ENCODE peak calls at places on chromosome 16, in six cellular contexts. One of them, this sample, is unnamed.

GRCh38 chr16:839643-840408 is 39.3 kb upstream of the GNG13 start:
- DNase-seq in neuronal stem cell: no peak
- DNase-seq in IMR-90: no peak
- DNase-seq in trophoblast cell: no peak
- DNase-seq in H9: no peak
- DNase-seq in H1: no peak
- DNase-seq in this sample: no peak

GRCh38 chr16:81873843-81874752 is 95.0 kb downstream of the PLCG2 start:
- DNase-seq in neuronal stem cell: peak
- DNase-seq in IMR-90: peak
- DNase-seq in trophoblast cell: peak
- DNase-seq in H9: peak
- DNase-seq in H1: no peak
- DNase-seq in this sample: peak

GRCh38 chr16:483351-484075 is 44.0 kb upstream of the CAPN15 start:
- DNase-seq in neuronal stem cell: peak
- DNase-seq in IMR-90: peak
- DNase-seq in trophoblast cell: no peak
- DNase-seq in H9: no peak
- DNase-seq in H1: no peak
- DNase-seq in this sample: peak

GRCh38 chr16:88487920-88488842 is 35.1 kb downstream of the ZFPM1 start:
- DNase-seq in neuronal stem cell: no peak
- DNase-seq in IMR-90: no peak
- DNase-seq in trophoblast cell: no peak
- DNase-seq in H9: no peak
- DNase-seq in H1: no peak
- DNase-seq in this sample: no peak

GRCh38 chr16:89006036-89006752 is 29.2 kb upstream of the CBFA2T3 start:
- DNase-seq in neuronal stem cell: no peak
- DNase-seq in IMR-90: no peak
- DNase-seq in trophoblast cell: no peak
- DNase-seq in H9: no peak
- DNase-seq in H1: no peak
- DNase-seq in this sample: no peak

GRCh38 chr16:75803753-75804152 is 77.5 kb upstream of the CPHXL start:
- DNase-seq in neuronal stem cell: no peak
- DNase-seq in IMR-90: no peak
- DNase-seq in trophoblast cell: no peak
- DNase-seq in H9: no peak
- DNase-seq in H1: no peak
- DNase-seq in this sample: no peak

GRCh38 chr16:57594531-57595031 is 33.8 kb upstream of the ADGRG1 start:
- DNase-seq in neuronal stem cell: no peak
- DNase-seq in IMR-90: no peak
- DNase-seq in trophoblast cell: peak
- DNase-seq in H9: no peak
- DNase-seq in H1: no peak
- DNase-seq in this sample: no peak

GRCh38 chr16:82020051-82020450 is 8.8 kb upstream of the SDR42E1 start:
- DNase-seq in neuronal stem cell: no peak
- DNase-seq in IMR-90: no peak
- DNase-seq in trophoblast cell: no peak
- DNase-seq in H9: no peak
- DNase-seq in H1: no peak
- DNase-seq in this sample: no peak

GRCh38 chr16:13961099-13961811 is 41.3 kb downstream of the ERCC4 start:
- DNase-seq in neuronal stem cell: no peak
- DNase-seq in IMR-90: peak
- DNase-seq in trophoblast cell: no peak
- DNase-seq in H9: no peak
- DNase-seq in H1: no peak
- DNase-seq in this sample: peak

GRCh38 chr16:2497116-2497630 is 16.6 kb upstream of the ATP6V0C start:
- DNase-seq in neuronal stem cell: no peak
- DNase-seq in IMR-90: no peak
- DNase-seq in trophoblast cell: peak
- DNase-seq in H9: no peak
- DNase-seq in H1: no peak
- DNase-seq in this sample: no peak

GRCh38 chr16:75616541-75617010 is 6.5 kb downstream of the ADAT1 start:
- DNase-seq in neuronal stem cell: no peak
- DNase-seq in IMR-90: no peak
- DNase-seq in trophoblast cell: no peak
- DNase-seq in H9: no peak
- DNase-seq in H1: no peak
- DNase-seq in this sample: no peak

GRCh38 chr16:2016407-2016922 is 3.1 kb upstream of the NPW start:
- DNase-seq in neuronal stem cell: no peak
- DNase-seq in IMR-90: no peak
- DNase-seq in trophoblast cell: no peak
- DNase-seq in H9: no peak
- DNase-seq in H1: no peak
- DNase-seq in this sample: no peak

GRCh38 chr16:15466886-15467781 is 32.7 kb downstream of the BMERB1 start:
- DNase-seq in neuronal stem cell: no peak
- DNase-seq in IMR-90: no peak
- DNase-seq in trophoblast cell: peak
- DNase-seq in H9: no peak
- DNase-seq in H1: no peak
- DNase-seq in this sample: no peak

GRCh38 chr16:72072514-72073342 is 9.7 kb downstream of the HPR start:
- DNase-seq in neuronal stem cell: no peak
- DNase-seq in IMR-90: no peak
- DNase-seq in trophoblast cell: no peak
- DNase-seq in H9: peak
- DNase-seq in H1: no peak
- DNase-seq in this sample: no peak

GRCh38 chr16:22250522-22250921 is 44.4 kb downstream of the EEF2K start:
- DNase-seq in neuronal stem cell: no peak
- DNase-seq in IMR-90: no peak
- DNase-seq in trophoblast cell: no peak
- DNase-seq in H9: no peak
- DNase-seq in H1: no peak
- DNase-seq in this sample: no peak

GRCh38 chr16:48318630-48319029 is 66.6 kb downstream of the SIAH1 start:
- DNase-seq in neuronal stem cell: no peak
- DNase-seq in IMR-90: peak
- DNase-seq in trophoblast cell: no peak
- DNase-seq in H9: peak
- DNase-seq in H1: peak
- DNase-seq in this sample: peak

GRCh38 chr16:67026570-67026969 is 2.4 kb upstream of the CBFB start:
- DNase-seq in neuronal stem cell: no peak
- DNase-seq in IMR-90: no peak
- DNase-seq in trophoblast cell: no peak
- DNase-seq in H9: no peak
- DNase-seq in H1: no peak
- DNase-seq in this sample: no peak

GRCh38 chr16:57952909-57953308 is 18.0 kb downstream of the CNGB1 start:
- DNase-seq in neuronal stem cell: no peak
- DNase-seq in IMR-90: no peak
- DNase-seq in trophoblast cell: no peak
- DNase-seq in H9: no peak
- DNase-seq in H1: no peak
- DNase-seq in this sample: no peak

GRCh38 chr16:23920446-23920845 is 84.7 kb downstream of the PRKCB start:
- DNase-seq in neuronal stem cell: no peak
- DNase-seq in IMR-90: no peak
- DNase-seq in trophoblast cell: no peak
- DNase-seq in H9: no peak
- DNase-seq in H1: no peak
- DNase-seq in this sample: no peak

GRCh38 chr16:81745704-81746558 is 33.2 kb upstream of the PLCG2 start:
- DNase-seq in neuronal stem cell: no peak
- DNase-seq in IMR-90: peak
- DNase-seq in trophoblast cell: peak
- DNase-seq in H9: peak
- DNase-seq in H1: no peak
- DNase-seq in this sample: peak

GRCh38 chr16:27547134-27547533 is 2.6 kb downstream of the GTF3C1 start:
- DNase-seq in neuronal stem cell: no peak
- DNase-seq in IMR-90: peak
- DNase-seq in trophoblast cell: peak
- DNase-seq in H9: no peak
- DNase-seq in H1: no peak
- DNase-seq in this sample: peak

GRCh38 chr16:606656-607307 is 16.9 kb downstream of the RAB40C start:
- DNase-seq in neuronal stem cell: no peak
- DNase-seq in IMR-90: no peak
- DNase-seq in trophoblast cell: no peak
- DNase-seq in H9: no peak
- DNase-seq in H1: no peak
- DNase-seq in this sample: no peak

GRCh38 chr16:71542377-71542776 is 16.2 kb downstream of the CHST4 start:
- DNase-seq in neuronal stem cell: peak
- DNase-seq in IMR-90: peak
- DNase-seq in trophoblast cell: peak
- DNase-seq in H9: peak
- DNase-seq in H1: no peak
- DNase-seq in this sample: peak

GRCh38 chr16:68834550-68834949 is 8.8 kb upstream of the TANGO6 start:
- DNase-seq in neuronal stem cell: no peak
- DNase-seq in IMR-90: peak
- DNase-seq in trophoblast cell: no peak
- DNase-seq in H9: no peak
- DNase-seq in H1: no peak
- DNase-seq in this sample: no peak

DNA sequence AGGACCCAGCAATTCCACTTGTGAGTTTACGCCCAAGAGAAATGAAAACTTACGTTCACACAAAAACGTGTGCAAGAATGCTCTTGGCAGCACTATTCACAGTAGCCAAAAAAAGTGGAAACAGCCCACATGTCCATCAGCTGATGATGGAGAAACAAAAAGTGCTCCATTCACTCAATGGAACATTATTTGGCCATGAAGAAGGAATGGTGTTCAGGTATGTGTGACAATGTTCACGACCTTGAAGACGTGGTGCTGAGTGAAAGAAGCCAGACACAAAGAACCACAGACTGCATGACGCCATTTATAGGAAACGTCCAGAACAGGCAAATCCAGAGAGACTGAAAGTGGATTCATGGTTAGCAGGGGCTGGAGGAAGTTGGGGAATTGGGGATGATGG is 84.9 kb downstream of the ZDHHC7 start:
- DNase-seq in neuronal stem cell: no peak
- DNase-seq in IMR-90: no peak
- DNase-seq in trophoblast cell: no peak
- DNase-seq in H9: no peak
- DNase-seq in H1: no peak
- DNase-seq in this sample: no peak
- H3K14ac ChIP-seq in neuronal stem cell: no peak
- H3K14ac ChIP-seq in IMR-90: no peak
- H3K14ac ChIP-seq in trophoblast cell: no peak
- H3K14ac ChIP-seq in H9: no peak
- H3K14ac ChIP-seq in H1: no peak
- H3K14ac ChIP-seq in this sample: no peak

GRCh38 chr16:87121816-87122215 is 195.4 kb downstream of the C16orf95 start:
- DNase-seq in neuronal stem cell: no peak
- DNase-seq in IMR-90: no peak
- DNase-seq in trophoblast cell: no peak
- DNase-seq in H9: no peak
- DNase-seq in H1: no peak
- DNase-seq in this sample: no peak

GRCh38 chr16:87117936-87118335 is 199.3 kb downstream of the C16orf95 start:
- DNase-seq in neuronal stem cell: no peak
- DNase-seq in IMR-90: no peak
- DNase-seq in trophoblast cell: no peak
- DNase-seq in H9: no peak
- DNase-seq in H1: no peak
- DNase-seq in this sample: no peak

GRCh38 chr16:87115646-87116045 is 201.5 kb downstream of the C16orf95 start:
- DNase-seq in neuronal stem cell: no peak
- DNase-seq in IMR-90: no peak
- DNase-seq in trophoblast cell: no peak
- DNase-seq in H9: no peak
- DNase-seq in H1: no peak
- DNase-seq in this sample: no peak

GRCh38 chr16:87119748-87120147 is 197.4 kb downstream of the C16orf95 start:
- DNase-seq in neuronal stem cell: no peak
- DNase-seq in IMR-90: no peak
- DNase-seq in trophoblast cell: no peak
- DNase-seq in H9: no peak
- DNase-seq in H1: no peak
- DNase-seq in this sample: no peak

DNA sequence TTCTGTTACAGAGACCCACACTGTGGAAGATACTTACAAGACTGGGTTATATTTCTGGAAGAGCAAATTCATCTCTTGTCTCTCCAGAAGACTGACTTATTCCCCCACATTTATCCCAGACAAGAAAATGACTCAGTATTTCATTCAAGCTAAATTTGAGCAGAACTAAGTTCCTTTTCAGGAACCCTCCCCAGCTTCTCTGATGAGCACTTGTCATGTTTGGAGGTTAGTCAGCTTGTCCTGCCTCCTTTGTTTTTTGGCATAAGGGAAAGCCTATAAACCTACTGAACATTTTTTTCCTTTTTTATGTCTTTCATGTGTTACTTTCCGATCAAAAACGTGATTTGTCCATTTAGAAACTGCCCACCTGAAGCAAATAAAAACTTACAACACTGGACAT is 198.0 kb downstream of the C16orf95 start:
- DNase-seq in neuronal stem cell: no peak
- DNase-seq in IMR-90: no peak
- DNase-seq in trophoblast cell: no peak
- DNase-seq in H9: no peak
- DNase-seq in H1: no peak
- DNase-seq in this sample: no peak
- H2BK5ac ChIP-seq in neuronal stem cell: no peak
- H2BK5ac ChIP-seq in IMR-90: no peak
- H2BK5ac ChIP-seq in trophoblast cell: no peak
- H2BK5ac ChIP-seq in H9: no peak
- H2BK5ac ChIP-seq in H1: no peak
- H2BK5ac ChIP-seq in this sample: no peak

DNA sequence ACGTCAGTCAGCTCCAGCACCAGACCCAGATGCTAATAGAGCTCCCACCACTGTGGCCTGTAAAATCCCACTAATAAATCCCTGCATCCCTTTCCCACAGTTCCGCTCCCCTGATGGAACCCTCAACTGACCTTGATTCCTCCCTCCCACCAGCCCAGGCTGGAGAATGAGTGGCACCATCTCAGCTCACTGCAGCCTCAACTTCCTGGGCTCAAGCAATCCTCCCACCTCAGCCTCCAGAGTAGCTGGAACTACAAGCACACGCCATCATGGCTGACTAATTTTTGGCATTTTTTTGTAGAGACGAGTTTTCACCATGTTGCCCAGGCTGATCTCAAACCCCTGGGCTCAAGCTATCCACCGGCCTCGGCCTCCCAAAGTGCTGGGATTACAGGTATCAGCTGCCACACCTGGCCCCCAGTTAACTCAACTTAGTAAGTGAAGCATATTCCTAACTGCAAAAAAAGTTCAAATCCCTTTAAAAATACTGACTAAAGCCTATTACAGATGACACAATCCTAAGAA is 15.6 kb downstream of the USP7 start:
- DNase-seq in neuronal stem cell: no peak
- DNase-seq in IMR-90: no peak
- DNase-seq in trophoblast cell: peak
- DNase-seq in H9: no peak
- DNase-seq in H1: no peak
- DNase-seq in this sample: no peak
- H3K4me2 ChIP-seq in neuronal stem cell: no peak
- H3K4me2 ChIP-seq in IMR-90: no peak
- H3K4me2 ChIP-seq in trophoblast cell: no peak
- H3K4me2 ChIP-seq in H9: no peak
- H3K4me2 ChIP-seq in H1: no peak
- H3K4me2 ChIP-seq in this sample: no peak

GRCh38 chr16:9911989-9912388 is 270.2 kb downstream of the GRIN2A start:
- DNase-seq in neuronal stem cell: no peak
- DNase-seq in IMR-90: no peak
- DNase-seq in trophoblast cell: no peak
- DNase-seq in H9: no peak
- DNase-seq in H1: no peak
- DNase-seq in this sample: no peak
- H3K14ac ChIP-seq in neuronal stem cell: no peak
- H3K14ac ChIP-seq in IMR-90: no peak
- H3K14ac ChIP-seq in trophoblast cell: no peak
- H3K14ac ChIP-seq in H9: no peak
- H3K14ac ChIP-seq in H1: no peak
- H3K14ac ChIP-seq in this sample: no peak